ENCODE peak calls at places on chromosomes 12 and 14, in five cellular contexts. B is epithelial cell of proximal tubule, P is stomach, D is A549, E is AG04449. F is an unnamed sample.

GRCh38 chr14:89214221-89214965 is 202.6 kb downstream of the FOXN3 start:
- DNase-seq in B (peak), P (peak), D (peak), E (no peak), F (peak)

GRCh38 chr14:102824832-102825231 is 47.6 kb downstream of the TRAF3 start:
- DNase-seq in B (peak), P (no peak), D (no peak), E (no peak), F (no peak)

GRCh38 chr14:64234877-64235651 is 59.1 kb downstream of the ESR2 start:
- DNase-seq in B (peak), P (no peak), D (no peak), E (no peak), F (no peak)

GRCh38 chr12:131101703-131102492 is 148.2 kb downstream of the ADGRD1 start:
- DNase-seq in B (no peak), P (no peak), D (no peak), E (no peak), F (no peak)

GRCh38 chr12:82146740-82147139 is 211.4 kb downstream of the CCDC59 start:
- DNase-seq in B (no peak), P (no peak), D (no peak), E (no peak), F (no peak)

GRCh38 chr12:123135688-123136087 is 15.2 kb downstream of the PITPNM2 start:
- DNase-seq in B (no peak), P (no peak), D (no peak), E (no peak), F (no peak)

GRCh38 chr12:123905319-123905925 is 67.2 kb downstream of the CCDC92 start:
- DNase-seq in B (peak), P (peak), D (peak), E (no peak), F (peak)

GRCh38 chr12:88553941-88554658 is 26.2 kb downstream of the KITLG start:
- DNase-seq in B (peak), P (no peak), D (no peak), E (peak), F (peak)

GRCh38 chr12:2325501-2325900 is 272.7 kb downstream of the CACNA1C start:
- DNase-seq in B (no peak), P (no peak), D (no peak), E (no peak), F (peak)

GRCh38 chr12:11815397-11815796 is 165.9 kb downstream of the ETV6 start:
- DNase-seq in B (no peak), P (no peak), D (no peak), E (no peak), F (no peak)

GRCh38 chr12:11813422-11813813 is 163.9 kb downstream of the ETV6 start:
- DNase-seq in B (no peak), P (no peak), D (no peak), E (no peak), F (no peak)

GRCh38 chr12:11810962-11811361 is 161.5 kb downstream of the ETV6 start:
- DNase-seq in B (no peak), P (no peak), D (no peak), E (no peak), F (no peak)

GRCh38 chr12:11814362-11814761 is 164.9 kb downstream of the ETV6 start:
- DNase-seq in B (no peak), P (no peak), D (no peak), E (peak), F (no peak)

DNA sequence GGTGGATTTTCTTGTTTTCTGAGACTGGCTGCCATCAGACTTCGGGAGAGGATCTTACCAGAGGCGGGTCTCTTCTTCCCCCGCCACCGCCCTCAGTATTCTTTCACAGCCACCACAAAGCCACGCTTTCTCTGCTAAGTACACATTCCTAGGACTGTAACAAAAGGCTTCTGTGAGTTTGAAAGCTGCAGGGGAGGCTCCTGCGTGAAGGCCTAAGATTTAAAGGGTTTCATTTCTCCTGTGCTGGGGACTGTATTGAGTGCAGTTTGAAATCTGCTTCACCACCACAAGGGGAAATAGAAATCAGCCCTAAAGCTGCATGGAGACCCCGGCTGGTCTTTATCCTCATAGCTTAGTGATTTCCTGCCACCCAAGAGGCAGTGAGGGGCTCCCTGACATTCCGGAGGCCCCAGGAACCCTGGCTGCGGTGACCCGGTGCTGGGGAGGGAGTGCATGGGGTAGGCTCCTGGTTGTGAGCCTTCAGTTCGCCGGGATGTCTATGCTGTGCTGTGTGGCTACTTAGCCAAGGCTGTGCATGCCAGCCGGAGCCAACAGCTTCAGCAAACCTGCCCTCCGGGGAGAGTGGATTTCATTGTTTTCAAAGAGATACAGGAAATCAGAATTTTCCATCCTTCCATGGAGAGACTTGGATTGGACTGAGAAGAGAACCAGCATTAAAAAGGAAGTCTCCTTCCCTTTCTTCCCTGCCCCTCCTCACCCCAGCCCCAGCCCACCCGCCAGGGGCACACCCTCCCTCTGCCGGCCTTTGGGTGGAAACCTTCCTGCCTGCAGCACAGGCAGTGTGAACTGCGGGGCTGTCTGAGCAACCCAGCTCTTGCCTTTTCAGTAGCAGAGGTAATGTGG is 163.3 kb downstream of the ETV6 start:
- DNase-seq in B (no peak), P (no peak), D (no peak), E (no peak), F (no peak)
- H3K4me3 ChIP-seq in B (no peak), P (peak), D (no peak), E (peak), F (no peak)

GRCh38 chr12:65854629-65855028 is 30.3 kb downstream of the HMGA2 start:
- DNase-seq in B (no peak), P (no peak), D (no peak), E (no peak), F (no peak)
- H3K4me3 ChIP-seq in B (no peak), P (no peak), D (no peak), E (no peak), F (no peak)

DNA sequence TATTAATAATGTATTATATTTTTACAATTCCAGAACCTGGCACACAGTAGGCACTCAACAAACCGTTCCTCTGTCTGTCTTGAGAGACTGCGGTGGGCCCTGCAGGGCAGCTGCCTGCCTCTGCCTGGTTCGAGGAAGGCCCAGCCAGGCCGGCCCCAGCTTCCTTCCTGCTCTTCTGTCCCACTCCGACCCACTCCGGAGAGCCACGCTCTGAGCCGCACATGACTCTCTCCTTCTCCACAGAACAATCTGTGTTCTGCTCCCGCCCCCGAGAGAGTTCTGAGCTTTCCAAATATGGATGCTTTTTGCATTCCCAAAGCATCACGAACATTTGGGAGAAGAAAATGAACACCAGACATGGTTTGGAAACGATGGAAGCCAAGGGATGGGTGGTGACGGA is 57.3 kb downstream of the TTC7B start:
- DNase-seq in B (no peak), P (peak), D (no peak), E (no peak), F (no peak)
- H3K4me3 ChIP-seq in B (peak), P (peak), D (peak), E (peak), F (peak)

GRCh38 chr14:80768646-80769045 is 172.9 kb downstream of the CEP128 start:
- DNase-seq in B (no peak), P (no peak), D (no peak), E (no peak), F (no peak)

GRCh38 chr14:80764496-80764895 is 177.0 kb downstream of the CEP128 start:
- DNase-seq in B (no peak), P (no peak), D (no peak), E (no peak), F (no peak)

GRCh38 chr14:80764921-80765507 is 176.5 kb downstream of the CEP128 start:
- DNase-seq in B (no peak), P (no peak), D (no peak), E (no peak), F (no peak)

GRCh38 chr14:80772504-80772903 is 169.0 kb downstream of the CEP128 start:
- DNase-seq in B (no peak), P (no peak), D (no peak), E (no peak), F (no peak)

DNA sequence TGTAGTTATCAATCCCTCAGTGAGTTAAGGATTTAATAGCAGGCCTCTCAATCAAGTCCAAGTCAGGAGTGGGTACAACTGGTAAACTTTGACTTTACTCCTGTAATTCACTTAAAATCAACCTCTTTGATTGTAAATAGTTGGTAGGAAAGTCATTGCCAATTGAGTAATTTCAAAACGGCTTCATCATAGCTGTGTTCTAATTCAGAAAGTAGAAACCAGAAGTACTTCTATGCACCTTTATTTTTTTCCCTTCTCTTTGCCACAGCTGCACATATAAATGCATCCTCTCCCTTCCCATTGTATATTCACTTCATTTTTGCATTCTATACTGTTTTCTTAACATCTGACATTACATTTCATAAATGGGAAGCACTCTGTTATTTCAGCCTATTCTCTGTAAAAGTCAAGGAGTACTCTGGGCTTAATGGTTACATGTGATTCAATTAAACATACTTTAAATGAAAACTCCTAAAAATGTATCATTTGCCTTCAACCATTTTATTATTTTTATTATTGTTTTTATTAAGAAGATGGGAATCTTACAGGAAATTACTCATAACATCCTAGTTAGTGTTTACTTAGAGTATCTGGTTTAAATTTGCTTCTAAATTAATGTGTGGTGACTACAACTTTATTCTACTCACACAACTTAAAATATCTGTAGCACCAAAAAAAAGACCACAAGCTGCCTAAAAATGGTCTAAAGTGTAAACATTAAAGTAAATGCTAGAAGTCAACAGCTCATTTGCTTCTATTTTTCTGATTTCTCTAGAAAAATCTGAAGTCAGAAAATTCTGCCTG is 171.2 kb downstream of the CEP128 start:
- DNase-seq in B (no peak), P (no peak), D (no peak), E (no peak), F (no peak)
- H3K4me3 ChIP-seq in B (no peak), P (no peak), D (no peak), E (no peak), F (no peak)

GRCh38 chr12:104958009-104958945 is at the start of gene SLC41A2:
- DNase-seq in B (peak), P (peak), D (peak), E (peak), F (no peak)

GRCh38 chr12:104957388-104958008 is 592 bp downstream of the SLC41A2 start:
- DNase-seq in B (no peak), P (peak), D (peak), E (no peak), F (no peak)

GRCh38 chr12:104958946-104959841 is 1.1 kb upstream of the SLC41A2 start:
- DNase-seq in B (no peak), P (no peak), D (no peak), E (no peak), F (no peak)

GRCh38 chr12:104955703-104956102 is 2.4 kb downstream of the SLC41A2 start:
- DNase-seq in B (no peak), P (no peak), D (no peak), E (no peak), F (no peak)

DNA sequence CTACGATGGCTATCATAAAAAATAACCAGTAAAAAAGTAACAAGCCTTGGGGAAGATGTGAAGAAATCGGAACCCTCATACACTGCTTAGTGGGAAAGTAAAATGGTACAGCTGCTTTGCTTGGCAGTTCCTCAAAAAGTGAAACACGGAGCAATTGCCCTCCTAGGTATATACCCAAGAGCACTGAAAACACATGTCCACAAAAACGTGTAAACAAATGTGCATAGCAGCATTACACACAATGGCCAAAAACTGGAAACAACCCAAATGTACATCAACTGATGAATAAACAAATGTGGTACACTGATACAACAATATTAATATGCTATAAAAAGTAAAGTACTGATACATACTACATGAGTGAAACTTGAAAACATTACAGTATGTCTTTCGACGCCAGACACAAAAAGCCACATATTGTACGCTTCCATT is 1.2 kb downstream of the SLC41A2 start:
- DNase-seq in B (no peak), P (no peak), D (no peak), E (no peak), F (peak)
- H3K4me3 ChIP-seq in B (peak), P (peak), D (peak), E (no peak), F (no peak)

DNA sequence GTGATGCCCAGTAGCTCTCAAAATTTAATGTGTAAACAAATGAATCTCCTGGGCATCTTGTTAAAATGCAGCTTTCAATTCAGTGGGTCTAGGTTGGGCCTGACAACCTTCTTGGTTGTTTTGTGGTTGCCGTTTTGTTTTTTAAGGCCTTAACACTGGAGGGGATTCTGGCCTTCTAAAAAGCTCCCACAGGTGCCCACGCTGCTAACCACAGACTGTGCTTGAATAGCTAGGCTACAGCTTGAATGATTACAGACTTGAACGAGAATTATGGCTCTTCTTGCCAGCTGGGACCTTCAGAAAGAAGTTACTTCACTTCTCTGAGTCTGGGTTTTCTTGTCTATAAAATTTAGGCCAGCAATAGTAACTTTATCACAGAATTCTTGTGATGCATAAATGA is 1.3 kb upstream of the FLVCR2 start:
- DNase-seq in B (no peak), P (no peak), D (no peak), E (no peak), F (no peak)
- H3K4me3 ChIP-seq in B (no peak), P (no peak), D (no peak), E (no peak), F (no peak)

DNA sequence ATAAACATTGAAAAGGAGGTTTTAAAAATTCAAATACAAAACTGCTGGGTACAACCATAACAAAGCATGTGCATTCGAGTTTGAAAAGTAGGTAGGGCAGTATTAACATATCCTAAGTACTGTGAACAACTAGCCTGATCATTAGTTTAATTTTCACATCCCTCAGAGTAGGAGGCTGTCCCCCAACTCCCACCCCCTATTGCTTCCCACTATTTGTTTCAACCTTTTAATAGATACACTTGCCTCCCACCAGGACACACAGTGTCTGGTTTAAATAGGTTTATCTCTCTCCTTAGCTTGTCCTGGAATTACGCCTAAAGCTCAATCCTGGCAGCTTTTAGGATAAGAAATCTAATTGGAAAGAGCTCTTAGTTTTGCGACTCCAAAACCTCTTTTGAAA is 2.1 kb downstream of the TAOK3 start:
- DNase-seq in B (no peak), P (no peak), D (no peak), E (no peak), F (no peak)
- H3K4me3 ChIP-seq in B (peak), P (peak), D (peak), E (peak), F (peak)

DNA sequence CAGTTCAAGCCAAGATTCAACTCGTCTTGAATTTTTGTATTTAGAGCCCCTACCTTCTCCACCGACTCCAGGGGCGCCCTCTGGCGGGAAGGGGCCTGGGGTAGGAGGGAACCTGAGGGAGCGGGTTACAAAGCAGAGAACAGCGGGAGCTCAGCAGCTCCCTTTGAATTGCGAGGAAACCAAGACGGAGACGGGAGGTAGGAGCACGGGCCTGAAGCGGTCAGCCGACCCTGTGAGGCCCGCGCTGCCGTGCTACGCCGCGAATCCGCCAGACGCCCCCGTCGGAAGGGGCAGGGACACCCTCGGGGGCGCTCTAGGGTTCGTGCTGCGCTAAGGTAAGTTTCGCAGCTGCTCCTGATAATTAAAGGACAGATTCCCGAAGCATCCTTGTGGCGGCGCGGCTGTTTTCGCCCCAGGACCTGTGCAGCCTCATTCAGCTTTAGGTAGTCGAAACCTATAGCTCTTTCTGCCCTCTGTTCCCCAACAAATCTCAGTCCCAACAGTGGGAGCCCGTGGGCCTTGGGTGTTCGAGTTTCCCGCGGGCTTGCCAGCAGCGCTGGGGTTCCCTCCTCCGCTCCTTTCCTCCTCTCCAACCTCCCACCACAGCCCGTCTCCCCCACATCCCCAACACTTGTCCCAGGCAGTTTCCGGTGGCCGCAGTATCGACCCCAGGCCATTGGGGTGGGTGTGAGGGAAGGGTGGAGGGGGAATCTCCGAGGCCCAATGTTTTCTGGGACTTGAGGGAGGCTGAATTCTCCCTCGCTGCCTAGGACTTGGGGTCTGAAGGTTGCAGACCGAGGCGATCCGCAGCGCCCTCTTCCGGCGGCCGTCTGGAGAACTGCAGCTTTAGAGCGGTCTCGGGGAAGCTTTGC is 5.1 kb upstream of the NKX2-1 start:
- DNase-seq in B (no peak), P (no peak), D (peak), E (no peak), F (no peak)
- H3K4me3 ChIP-seq in B (no peak), P (no peak), D (peak), E (no peak), F (no peak)